ENCODE peak calls at places on chromosome 9, in four cellular contexts. O is GM12878, Z is HepG2, X is K562. F is an unnamed sample.
A peak's percentile ranks its signal among the peaks of the same experiment; 100 is the strongest.

GRCh38 chr9:33320568-33321261 is 30.4 kb downstream of the NFX1 start:
- DNase-seq in X (no peak), Z (no peak), O (no peak), F (no peak)

GRCh38 chr9:137742698-137743097 is 123.9 kb downstream of the EHMT1 start:
- DNase-seq in O (no peak), X (no peak), Z (no peak), F (no peak)

GRCh38 chr9:92749071-92749933 is 15.3 kb downstream of the BICD2 start:
- DNase-seq in O (no peak), Z (no peak), X (no peak), F (no peak)

GRCh38 chr9:1535599-1535998 is 479.5 kb upstream of the SMARCA2 start:
- DNase-seq in X (no peak), Z (no peak), O (no peak), F (no peak)

GRCh38 chr9:1055156-1055555 is 5.0 kb downstream of the DMRT2 start:
- DNase-seq in X (no peak), Z (no peak), O (no peak), F (no peak)

GRCh38 chr9:91530829-91531228 is 107.2 kb upstream of the NFIL3 start:
- DNase-seq in X (no peak), O (no peak), Z (peak; percentile 45), F (no peak)

GRCh38 chr9:109335929-109336328 is 15.1 kb upstream of the EPB41L4B start:
- DNase-seq in X (no peak), O (no peak), Z (peak; percentile 63), F (no peak)

GRCh38 chr9:33307067-33307466 is 16.8 kb downstream of the NFX1 start:
- DNase-seq in O (no peak), X (no peak), Z (no peak), F (no peak)

GRCh38 chr9:117276444-117276843 is 138.4 kb downstream of the ASTN2 start:
- DNase-seq in O (no peak), X (no peak), Z (no peak), F (no peak)

GRCh38 chr9:87685871-87686519 is 39.9 kb upstream of the CTSL start:
- DNase-seq in X (peak; percentile 18), Z (no peak), O (no peak), F (no peak)

GRCh38 chr9:87525546-87526303 is 28.1 kb downstream of the DAPK1 start:
- DNase-seq in O (no peak), X (no peak), Z (no peak), F (no peak)

GRCh38 chr9:119221281-119221680 is 148.0 kb downstream of the BRINP1 start:
- DNase-seq in Z (no peak), X (no peak), O (no peak), F (no peak)

GRCh38 chr9:83630938-83631457 is 8.1 kb downstream of the IDNK start:
- DNase-seq in Z (no peak), O (no peak), X (no peak), F (no peak)

GRCh38 chr9:131642496-131643083 is 97.3 kb downstream of the PRRT1B start:
- DNase-seq in O (no peak), Z (no peak), X (no peak), F (no peak)

GRCh38 chr9:83596899-83597504 is 25.9 kb upstream of the IDNK start:
- DNase-seq in X (peak; percentile 50), O (no peak), Z (no peak), F (peak; percentile 61)

GRCh38 chr9:16131269-16131668 is 578.4 kb downstream of the CCDC171 start:
- DNase-seq in X (no peak), O (no peak), Z (no peak), F (peak; percentile 8)

GRCh38 chr9:19281801-19282200 is 51.3 kb downstream of the DENND4C start:
- DNase-seq in O (no peak), Z (no peak), X (no peak), F (no peak)

GRCh38 chr9:99000480-99001395 is 57.0 kb downstream of the COL15A1 start:
- DNase-seq in O (peak; percentile 23), Z (peak; percentile 17), X (peak; percentile 57), F (peak; percentile 49)

GRCh38 chr9:120872775-120873502 is 4.0 kb downstream of the PHF19 start:
- DNase-seq in O (no peak), Z (no peak), X (no peak), F (no peak)

GRCh38 chr9:87850405-87850804 is 32.3 kb upstream of the SPATA31E1 start:
- DNase-seq in O (no peak), Z (no peak), X (no peak), F (no peak)

GRCh38 chr9:92133949-92134604 is 18.9 kb upstream of the SPTLC1 start:
- DNase-seq in O (no peak), Z (peak; percentile 75), X (peak; percentile 87), F (peak; percentile 84)

GRCh38 chr9:93186151-93186715 is 2.3 kb downstream of the WNK2 start:
- DNase-seq in Z (no peak), O (no peak), X (no peak), F (no peak)

DNA sequence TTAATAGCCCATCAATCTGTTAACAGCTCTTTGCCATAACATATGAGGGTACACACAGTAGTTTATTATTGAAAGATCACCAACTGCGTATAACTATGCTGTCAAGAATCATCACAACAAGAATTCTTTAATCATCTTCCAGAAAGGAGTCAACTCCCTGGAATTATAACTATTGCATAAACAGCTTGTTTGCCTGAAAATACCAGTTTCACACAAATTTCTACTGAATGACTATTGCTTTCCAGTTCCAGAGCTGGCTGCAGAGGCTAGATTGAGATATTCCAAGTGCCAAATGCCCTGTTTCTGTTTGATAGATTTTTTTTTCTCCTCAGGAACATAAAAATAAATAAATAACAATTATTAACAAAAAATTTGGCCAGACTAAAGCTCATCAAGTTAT is 444.7 kb downstream of the TLE1 start:
- DNase-seq in X (no peak), Z (no peak), O (no peak), F (no peak)
- TF ChIP-seq BHLHE40 in X (no peak), Z (no peak), O (no peak), F (no peak)

DNA sequence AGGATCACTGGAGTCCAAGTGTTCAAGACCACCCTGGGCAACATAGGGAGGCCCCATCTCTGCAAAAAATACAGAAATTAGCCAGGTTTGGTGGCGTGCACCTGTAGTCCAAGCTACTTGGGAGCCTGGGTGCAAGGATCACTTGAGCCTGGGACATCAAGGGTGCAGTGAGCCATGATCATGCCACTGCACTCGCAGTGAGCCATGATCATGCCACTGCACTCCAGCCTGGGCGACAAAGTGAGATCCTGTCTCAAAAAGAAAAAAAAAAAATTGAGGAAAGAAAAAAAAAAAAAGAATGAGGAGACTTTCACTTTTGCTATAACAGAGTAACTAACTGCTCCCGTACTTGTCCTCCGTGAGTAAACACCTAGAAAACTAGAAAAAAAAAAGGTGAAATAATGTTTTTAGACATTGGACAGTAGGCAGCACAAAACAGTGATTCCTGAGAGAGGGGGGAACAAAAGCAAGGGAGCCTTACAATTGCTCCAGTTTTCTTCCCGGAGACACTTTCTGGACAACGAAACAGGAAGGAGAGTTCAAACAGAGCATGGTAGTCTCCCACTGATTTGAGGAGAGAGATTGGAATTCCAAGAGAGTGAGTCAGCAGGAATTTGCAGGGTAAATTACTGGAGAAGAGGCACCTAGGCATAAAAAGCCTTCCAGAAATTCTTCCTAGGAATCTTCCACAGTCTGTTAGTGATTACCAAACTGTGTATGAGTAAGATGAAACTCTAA is 6.9 kb upstream of the ZBTB5 start:
- DNase-seq in O (no peak), X (no peak), Z (peak; percentile 24), F (peak; percentile 19)
- TF ChIP-seq SP1 in O (no peak), X (no peak), Z (no peak), F (no peak)

GRCh38 chr9:134049236-134049635 is 18.6 kb downstream of the BRD3 start:
- DNase-seq in Z (no peak), O (no peak), X (no peak), F (no peak)
- TF ChIP-seq BHLHE40 in Z (no peak), O (no peak), X (no peak), F (no peak)

GRCh38 chr9:22211588-22212360 is 202.7 kb upstream of the CDKN2B start:
- DNase-seq in O (no peak), X (no peak), Z (peak; percentile 70), F (no peak)
- TF ChIP-seq SP1 in O (no peak), X (no peak), Z (no peak), F (no peak)

DNA sequence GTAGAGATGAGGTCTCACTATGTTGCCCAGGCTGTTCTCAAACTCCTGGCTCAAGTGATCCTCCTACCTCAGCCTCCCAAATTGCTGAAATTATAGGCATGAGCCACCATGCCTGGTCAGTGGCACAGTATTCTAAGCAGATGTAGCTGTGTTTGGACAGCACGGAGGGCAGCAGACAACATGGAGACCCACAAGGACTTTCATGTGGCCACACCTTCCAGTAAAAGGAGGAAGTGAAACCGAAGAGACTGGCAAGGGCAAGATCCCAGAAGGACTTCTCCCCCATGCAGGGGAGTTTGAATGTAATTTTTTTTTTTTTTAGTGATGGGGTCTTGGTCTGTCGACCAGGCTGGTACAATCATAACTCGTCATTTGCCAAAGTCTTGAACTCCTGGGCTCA is 172.2 kb downstream of the TRPM3 start:
- DNase-seq in X (no peak), Z (no peak), O (no peak), F (no peak)
- TF ChIP-seq BHLHE40 in X (no peak), Z (no peak), O (no peak), F (no peak)

GRCh38 chr9:126150411-126151030 is 176.1 kb upstream of the MVB12B start:
- DNase-seq in X (no peak), Z (peak; percentile 33), O (no peak), F (peak; percentile 32)
- TF ChIP-seq SP1 in X (no peak), Z (no peak), O (no peak), F (no peak)

DNA sequence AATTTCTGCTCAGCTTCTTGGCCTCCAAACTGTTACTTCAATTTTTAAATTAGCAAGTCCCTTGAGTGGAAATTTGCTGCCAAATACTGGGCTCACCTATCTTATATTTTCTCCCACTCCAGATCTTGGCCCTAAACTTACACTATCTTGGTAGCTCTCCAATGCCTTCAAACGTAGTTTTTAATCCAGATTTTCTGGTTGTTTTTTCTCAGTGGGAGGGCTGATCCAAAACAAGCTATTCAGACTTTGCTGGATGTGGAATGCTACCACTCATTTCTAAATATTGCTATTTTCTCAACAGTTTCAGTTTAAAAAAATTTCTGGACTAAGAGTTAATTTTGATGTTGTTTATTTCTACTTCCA is 93.8 kb upstream of the NEK6 start:
- DNase-seq in O (no peak), Z (no peak), X (no peak), F (no peak)
- TF ChIP-seq BHLHE40 in O (no peak), Z (no peak), X (no peak), F (no peak)

GRCh38 chr9:88953401-88954029 is 37.8 kb upstream of the S1PR3 start:
- DNase-seq in O (no peak), Z (peak; percentile 5), X (no peak), F (no peak)
- TF ChIP-seq SP1 in O (no peak), Z (no peak), X (no peak), F (no peak)

GRCh38 chr9:128011071-128011817 is 30.5 kb upstream of the EEIG1 start:
- DNase-seq in O (no peak), Z (peak; percentile 30), X (peak; percentile 24), F (no peak)
- TF ChIP-seq BHLHE40 in O (no peak), Z (no peak), X (no peak), F (no peak)

GRCh38 chr9:136218673-136219072 is 13.7 kb upstream of the LHX3 start:
- DNase-seq in X (no peak), O (no peak), Z (no peak), F (no peak)

GRCh38 chr9:136219276-136219675 is 14.3 kb upstream of the LHX3 start:
- DNase-seq in X (no peak), O (no peak), Z (no peak), F (no peak)

GRCh38 chr9:136218271-136218670 is 13.3 kb upstream of the LHX3 start:
- DNase-seq in Z (no peak), O (no peak), X (no peak), F (no peak)

GRCh38 chr9:136222166-136222895 is 17.4 kb upstream of the LHX3 start:
- DNase-seq in O (no peak), X (no peak), Z (no peak), F (no peak)

GRCh38 chr9:136220017-136220729 is 15.2 kb upstream of the LHX3 start:
- DNase-seq in X (no peak), Z (no peak), O (no peak), F (no peak)
- TF ChIP-seq SP1 in X (no peak), Z (no peak), O (no peak), F (no peak)

F was measured in HEK293T.